ENCODE peak calls at places on chromosomes 1 and 21, in four cellular contexts. P is heart left ventricle, U is brain microvascular endothelial cell, Z is cardiac muscle cell. M is an unnamed sample.

GRCh38 chr1:247266053-247266452 is 10.2 kb downstream of the VN1R5 start:
- DNase-seq in P (no peak), U (peak; percentile 9), Z (no peak), M (no peak)

GRCh38 chr1:209620484-209620879 is 31.7 kb downstream of the LAMB3 start:
- DNase-seq in P (no peak), U (no peak), Z (peak; percentile 35), M (no peak)

GRCh38 chr1:154501423-154502065 is 475 bp upstream of the TDRD10 start:
- DNase-seq in P (peak; percentile 70), U (no peak), Z (peak; percentile 40), M (peak; percentile 39)

GRCh38 chr1:195594322-195594721 is 1013.9 kb downstream of the KCNT2 start:
- DNase-seq in P (no peak), U (no peak), Z (no peak), M (no peak)

GRCh38 chr1:86913399-86913895 is 479 bp downstream of the SELENOF start:
- DNase-seq in P (no peak), U (peak; percentile 25), Z (peak; percentile 52), M (peak; percentile 55)

GRCh38 chr1:204566583-204566955 is 50.4 kb downstream of the MDM4 start:
- DNase-seq in P (no peak), U (no peak), Z (no peak), M (no peak)

GRCh38 chr1:150528997-150529396 is 13.4 kb downstream of the FALEC start:
- DNase-seq in P (no peak), U (no peak), Z (peak; percentile 91), M (peak; percentile 38)

GRCh38 chr1:184590163-184590750 is 164.4 kb downstream of the EDEM3 start:
- DNase-seq in P (no peak), U (no peak), Z (no peak), M (no peak)

GRCh38 chr1:201711811-201712210 is 117.1 kb upstream of the IPO9 start:
- DNase-seq in P (no peak), U (no peak), Z (no peak), M (no peak)

GRCh38 chr1:153777648-153778047 is 2.4 kb downstream of the SLC27A3 start:
- DNase-seq in P (peak; percentile 48), U (no peak), Z (peak; percentile 39), M (peak; percentile 65)

GRCh38 chr1:65278344-65279091 is 30.8 kb upstream of the DNAJC6 start:
- DNase-seq in P (no peak), U (no peak), Z (peak; percentile 8), M (no peak)

GRCh38 chr1:56160916-56161315 is 418.4 kb downstream of the PLPP3 start:
- DNase-seq in P (no peak), U (no peak), Z (no peak), M (no peak)

GRCh38 chr21:39523930-39524329 is 72.2 kb downstream of the SH3BGR start:
- DNase-seq in P (no peak), U (no peak), Z (no peak), M (no peak)

GRCh38 chr1:112110031-112110430 is 120.6 kb upstream of the KCND3 start:
- DNase-seq in P (no peak), U (no peak), Z (peak; percentile 25), M (peak; percentile 67)

GRCh38 chr21:42547001-42547905 is 33.6 kb downstream of the SLC37A1 start:
- DNase-seq in P (peak; percentile 14), U (no peak), Z (no peak), M (no peak)

GRCh38 chr1:86704972-86705632 is 726 bp downstream of the SH3GLB1 start:
- DNase-seq in P (peak; percentile 80), U (peak; percentile 44), Z (peak; percentile 74), M (peak; percentile 68)

GRCh38 chr21:36839123-36839522 is 127.3 kb downstream of the HLCS start:
- DNase-seq in P (no peak), U (peak; percentile 75), Z (no peak), M (no peak)

GRCh38 chr1:180309338-180309737 is 79.3 kb downstream of the LHX4 start:
- DNase-seq in P (no peak), U (peak; percentile 42), Z (peak; percentile 44), M (no peak)

GRCh38 chr1:160030657-160031367 is 978 bp downstream of the PIGM start:
- DNase-seq in P (no peak), U (no peak), Z (no peak), M (no peak)

GRCh38 chr1:155184351-155184811 is 10.7 kb downstream of the TRIM46 start:
- DNase-seq in P (no peak), U (no peak), Z (no peak), M (no peak)

GRCh38 chr1:93585059-93585966 is 96.3 kb downstream of the BCAR3 start:
- DNase-seq in P (peak; percentile 95), U (peak; percentile 33), Z (peak; percentile 82), M (peak; percentile 91)

GRCh38 chr1:77687519-77687906 is 5.1 kb upstream of the ZZZ3 start:
- DNase-seq in P (no peak), U (peak; percentile 22), Z (peak; percentile 80), M (no peak)

GRCh38 chr1:216805233-216805632 is 82.0 kb upstream of the ESRRG start:
- DNase-seq in P (no peak), U (no peak), Z (no peak), M (no peak)

GRCh38 chr1:40315795-40316594 is 1.1 kb downstream of the COL9A2 start:
- DNase-seq in P (peak; percentile 32), U (no peak), Z (peak; percentile 21), M (no peak)

GRCh38 chr1:81876901-81877750 is 76.4 kb downstream of the ADGRL2 start:
- DNase-seq in P (no peak), U (peak; percentile 33), Z (peak; percentile 57), M (no peak)

GRCh38 chr1:9700340-9700739 is 48.8 kb downstream of the PIK3CD start:
- DNase-seq in P (no peak), U (peak; percentile 83), Z (peak; percentile 48), M (no peak)

GRCh38 chr1:39098569-39099250 is 72.6 kb downstream of the NDUFS5 start:
- DNase-seq in P (peak; percentile 47), U (peak; percentile 84), Z (peak; percentile 94), M (peak; percentile 73)

GRCh38 chr21:39263372-39263771 is 50.1 kb downstream of the BRWD1 start:
- DNase-seq in P (no peak), U (no peak), Z (peak; percentile 15), M (no peak)

GRCh38 chr21:45895778-45896370 is 85.7 kb upstream of the COL6A1 start:
- DNase-seq in P (peak; percentile 25), U (no peak), Z (no peak), M (no peak)

GRCh38 chr1:98119793-98120192 is 199.0 kb upstream of the DPYD start:
- DNase-seq in P (no peak), U (no peak), Z (peak; percentile 29), M (no peak)

GRCh38 chr1:99849413-99849743 is 783 bp upstream of the AGL start:
- DNase-seq in P (no peak), U (no peak), Z (no peak), M (peak; percentile 19)

GRCh38 chr1:164311376-164311775 is 247.6 kb upstream of the PBX1 start:
- DNase-seq in P (no peak), U (no peak), Z (peak; percentile 16), M (no peak)

GRCh38 chr1:92749024-92749634 is 35.8 kb downstream of the EVI5 start:
- DNase-seq in P (no peak), U (peak; percentile 49), Z (peak; percentile 76), M (peak; percentile 45)

GRCh38 chr1:25197982-25198681 is 34.2 kb downstream of the SYF2 start:
- DNase-seq in P (no peak), U (no peak), Z (peak; percentile 19), M (no peak)

GRCh38 chr1:177351361-177352108 is 180.8 kb downstream of the BRINP2 start:
- DNase-seq in P (no peak), U (no peak), Z (peak; percentile 10), M (no peak)

GRCh38 chr1:3174487-3175247 is 105.7 kb downstream of the PRDM16 start:
- DNase-seq in P (peak; percentile 72), U (no peak), Z (peak; percentile 82), M (peak; percentile 67)

GRCh38 chr1:50605186-50605875 is 182.1 kb upstream of the DMRTA2 start:
- DNase-seq in P (no peak), U (peak; percentile 63), Z (peak; percentile 64), M (peak; percentile 37)

DNA sequence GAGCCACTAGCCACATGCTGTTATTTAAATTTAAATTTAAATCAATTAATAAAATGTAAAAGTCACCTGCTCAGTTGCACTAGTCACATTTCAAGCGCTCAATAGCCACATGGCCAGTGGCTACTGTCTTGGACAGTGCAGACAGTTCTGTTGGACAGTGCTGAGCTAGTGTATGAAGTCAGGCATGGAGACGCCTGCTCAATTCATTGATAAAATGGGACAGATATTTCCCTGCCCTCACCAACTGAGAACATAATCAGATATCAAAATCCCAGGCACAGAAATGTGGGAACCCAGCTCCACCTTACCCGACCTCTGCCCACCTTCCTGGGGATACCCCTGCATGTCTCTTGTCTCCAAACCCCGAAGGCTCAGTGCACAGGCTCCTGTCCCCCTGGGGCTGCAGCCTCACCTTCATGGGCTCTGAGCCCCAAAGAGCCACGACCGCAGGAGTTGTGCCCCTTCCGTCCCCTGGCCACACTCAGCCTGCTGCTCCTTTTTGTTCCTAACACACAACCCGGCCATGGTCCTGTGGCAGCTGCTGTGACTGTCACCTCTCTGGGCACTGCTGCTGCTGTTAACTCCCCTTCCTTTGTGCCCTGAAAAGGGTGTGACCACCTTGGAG is 63.5 kb downstream of the TCP10L start:
- DNase-seq in P (no peak), U (no peak), Z (no peak), M (no peak)
- H3K27ac ChIP-seq in P (peak overlapping the region; percentile 79), U (peak overlapping the region; percentile 94), Z (no peak overlapping the region), M (no peak overlapping the region)

GRCh38 chr1:15885701-15886612 is 38.5 kb downstream of the SPEN start:
- DNase-seq in P (peak; percentile 97), U (peak; percentile 94), Z (peak; percentile 98), M (peak; percentile 95)
- TF ChIP-seq CTCF in P (no peak), U (peak; percentile 46), Z (peak; percentile 41), M (no peak)

DNA sequence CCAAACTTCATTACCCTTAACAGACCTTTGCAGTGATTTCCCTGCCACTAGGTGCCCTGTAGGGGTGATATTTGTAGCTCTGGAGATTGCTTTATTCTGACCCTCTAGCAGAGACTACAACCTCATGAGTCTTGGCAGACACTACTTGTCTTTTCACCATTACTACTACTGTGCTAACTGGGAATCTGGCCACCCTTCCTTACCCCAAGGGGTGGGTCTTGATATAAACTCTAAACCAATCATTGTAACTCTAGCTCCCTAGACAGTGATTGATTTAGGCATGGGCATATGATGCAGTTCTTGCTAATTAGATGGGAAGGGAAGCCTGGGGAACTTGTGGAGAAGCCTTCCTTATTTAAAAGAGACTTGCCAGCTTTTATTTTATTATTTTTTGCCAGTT is 3.9 kb downstream of the KPNA6 start:
- DNase-seq in P (no peak), U (no peak), Z (peak; percentile 30), M (no peak)
- H3K27ac ChIP-seq in P (no peak overlapping the region), U (no peak overlapping the region), Z (no peak overlapping the region), M (no peak overlapping the region)

GRCh38 chr1:193754732-193755427 is 568.5 kb upstream of the B3GALT2 start:
- DNase-seq in P (no peak), U (no peak), Z (peak; percentile 46), M (no peak)

GRCh38 chr1:193753038-193753756 is 566.8 kb upstream of the B3GALT2 start:
- DNase-seq in P (no peak), U (no peak), Z (no peak), M (no peak)

GRCh38 chr1:193749868-193750267 is 563.5 kb upstream of the B3GALT2 start:
- DNase-seq in P (no peak), U (no peak), Z (no peak), M (no peak)

DNA sequence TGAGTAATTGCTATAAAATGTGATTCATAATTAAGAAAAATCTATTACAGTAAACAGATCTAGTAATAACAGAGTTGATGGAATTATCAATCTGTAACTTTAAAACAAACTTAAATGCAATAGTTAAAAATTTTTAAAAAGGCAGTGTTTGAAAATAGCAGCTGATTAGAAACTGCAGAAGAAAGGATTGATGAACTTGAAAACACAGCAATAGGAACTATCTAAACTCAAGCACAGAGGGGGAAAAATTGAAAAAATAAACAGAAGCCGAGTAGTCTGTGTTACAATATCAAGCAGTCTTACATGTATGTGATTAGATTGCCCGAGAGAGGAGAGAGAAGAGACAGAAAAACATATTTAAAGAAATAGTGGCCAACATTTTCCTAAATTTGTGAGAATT is 569.0 kb upstream of the B3GALT2 start:
- DNase-seq in P (no peak), U (no peak), Z (no peak), M (no peak)
- TF ChIP-seq CTCF in P (no peak), U (no peak), Z (no peak), M (no peak)

M was measured in testis.